ENCODE peak calls at places on chromosome 11, in four cellular contexts. Z, H, F and A are unnamed samples.

GRCh38 chr11:11451501-11452005 is 98.5 kb upstream of the CSNK2A3 start:
- DNase-seq in F (no peak), H (no peak), Z (no peak), A (no peak)

GRCh38 chr11:65615950-65616574 is 486 bp downstream of the PCNX3 start:
- DNase-seq in H (no peak), F (peak), Z (peak), A (no peak)

GRCh38 chr11:76233936-76234703 is 27.8 kb upstream of the WNT11 start:
- DNase-seq in F (peak), H (peak), Z (no peak), A (no peak)

GRCh38 chr11:116605543-116605942 is 167.2 kb downstream of the BUD13 start:
- DNase-seq in H (peak), Z (peak), F (peak), A (no peak)

GRCh38 chr11:117034901-117035300 is 63.3 kb downstream of the SIK3 start:
- DNase-seq in Z (no peak), F (no peak), H (no peak), A (no peak)

GRCh38 chr11:44446996-44447771 is 118.3 kb upstream of the CD82 start:
- DNase-seq in F (no peak), Z (peak), H (no peak), A (no peak)

GRCh38 chr11:10304495-10305261 is at the start of gene ADM:
- DNase-seq in Z (peak), F (peak), H (peak), A (peak)

GRCh38 chr11:10205928-10206327 is 88.1 kb downstream of the SBF2 start:
- DNase-seq in H (peak), Z (no peak), F (no peak), A (no peak)

GRCh38 chr11:230431-230830 is 5.7 kb downstream of the SIRT3 start:
- DNase-seq in Z (no peak), H (no peak), F (no peak), A (no peak)

GRCh38 chr11:62909107-62909894 is 11.9 kb downstream of the CHRM1 start:
- DNase-seq in F (peak), Z (peak), H (peak), A (peak)

GRCh38 chr11:118281284-118281683 is 17.2 kb upstream of the MPZL2 start:
- DNase-seq in Z (no peak), H (no peak), F (no peak), A (no peak)

GRCh38 chr11:69919659-69920499 is 100.7 kb upstream of the FGF3 start:
- DNase-seq in F (no peak), H (no peak), Z (no peak), A (no peak)

GRCh38 chr11:10386361-10386760 is 68.7 kb upstream of the AMPD3 start:
- DNase-seq in Z (no peak), H (no peak), F (no peak), A (no peak)

GRCh38 chr11:2586793-2587131 is 113.0 kb downstream of the KCNQ1OT1 start:
- DNase-seq in F (no peak), H (no peak), Z (no peak), A (no peak)

GRCh38 chr11:27296406-27296994 is 66.5 kb downstream of the CCDC34 start:
- DNase-seq in Z (no peak), F (peak), H (peak), A (peak)

GRCh38 chr11:44351898-44352498 is 42.1 kb upstream of the ALX4 start:
- DNase-seq in H (peak), Z (no peak), F (peak), A (no peak)

GRCh38 chr11:126190792-126191191 is 20.7 kb downstream of the RPUSD4 start:
- DNase-seq in F (no peak), H (no peak), Z (no peak), A (no peak)

GRCh38 chr11:71332046-71332445 is 79.7 kb upstream of the SHANK2 start:
- DNase-seq in H (no peak), F (no peak), Z (peak), A (no peak)

GRCh38 chr11:115721309-115722007 is 217.2 kb upstream of the CADM1 start:
- DNase-seq in F (no peak), Z (no peak), H (no peak), A (no peak)

GRCh38 chr11:27282141-27282590 is 80.8 kb downstream of the CCDC34 start:
- DNase-seq in Z (no peak), F (peak), H (peak), A (no peak)

GRCh38 chr11:62025429-62026105 is 58.1 kb upstream of the FTH1 start:
- DNase-seq in F (peak), Z (peak), H (peak), A (peak)

GRCh38 chr11:6191733-6192132 is 7.3 kb upstream of the OR52W1 start:
- DNase-seq in H (no peak), F (no peak), Z (no peak), A (no peak)

GRCh38 chr11:3195251-3196160 is 23.1 kb downstream of the MRGPRG start:
- DNase-seq in H (peak), Z (no peak), F (no peak), A (no peak)